ENCODE peak calls at places on chromosomes 7 and 10, in five cellular contexts. One of them, this sample, is unnamed.

GRCh38 chr7:74372511-74373111 is 81.1 kb upstream of the GTF2IRD1 start:
- DNase-seq in left kidney: peak; percentile 65
- DNase-seq in activated naive CD4-positive, alpha-beta T cell treated with anti-CD3 and anti-CD28 coated beads for 36 hours: no peak
- DNase-seq in Calu3: no peak
- DNase-seq in Daoy: no peak
- DNase-seq in this sample: no peak

GRCh38 chr10:72087969-72088878 is at the start of gene SPOCK2:
- DNase-seq in left kidney: peak; percentile 94
- DNase-seq in activated naive CD4-positive, alpha-beta T cell treated with anti-CD3 and anti-CD28 coated beads for 36 hours: peak; percentile 82
- DNase-seq in Calu3: peak; percentile 42
- DNase-seq in Daoy: no peak
- DNase-seq in this sample: no peak

GRCh38 chr7:129845972-129846327 is 106.8 kb downstream of the UBE2H start:
- DNase-seq in left kidney: no peak
- DNase-seq in activated naive CD4-positive, alpha-beta T cell treated with anti-CD3 and anti-CD28 coated beads for 36 hours: no peak
- DNase-seq in Calu3: no peak
- DNase-seq in Daoy: peak; percentile 75
- DNase-seq in this sample: peak; percentile 76

GRCh38 chr10:92688927-92689662 is 660 bp upstream of the HHEX start:
- DNase-seq in left kidney: peak; percentile 63
- DNase-seq in activated naive CD4-positive, alpha-beta T cell treated with anti-CD3 and anti-CD28 coated beads for 36 hours: no peak
- DNase-seq in Calu3: no peak
- DNase-seq in Daoy: no peak
- DNase-seq in this sample: no peak

GRCh38 chr7:151063212-151063561 is 3.8 kb downstream of the SLC4A2 start:
- DNase-seq in left kidney: no peak
- DNase-seq in activated naive CD4-positive, alpha-beta T cell treated with anti-CD3 and anti-CD28 coated beads for 36 hours: no peak
- DNase-seq in Calu3: no peak
- DNase-seq in Daoy: no peak
- DNase-seq in this sample: no peak

GRCh38 chr10:110137142-110137545 is 70.3 kb upstream of the MXI1 start:
- DNase-seq in left kidney: peak; percentile 81
- DNase-seq in activated naive CD4-positive, alpha-beta T cell treated with anti-CD3 and anti-CD28 coated beads for 36 hours: no peak
- DNase-seq in Calu3: no peak
- DNase-seq in Daoy: no peak
- DNase-seq in this sample: peak; percentile 55

GRCh38 chr7:107122483-107122882 is 46.3 kb upstream of the HBP1 start:
- DNase-seq in left kidney: no peak
- DNase-seq in activated naive CD4-positive, alpha-beta T cell treated with anti-CD3 and anti-CD28 coated beads for 36 hours: no peak
- DNase-seq in Calu3: no peak
- DNase-seq in Daoy: no peak
- DNase-seq in this sample: no peak

GRCh38 chr10:1650542-1651279 is 86.6 kb downstream of the ADARB2 start:
- DNase-seq in left kidney: no peak
- DNase-seq in activated naive CD4-positive, alpha-beta T cell treated with anti-CD3 and anti-CD28 coated beads for 36 hours: no peak
- DNase-seq in Calu3: no peak
- DNase-seq in Daoy: no peak
- DNase-seq in this sample: no peak

GRCh38 chr7:159107052-159107892 is 37.4 kb downstream of the VIPR2 start:
- DNase-seq in left kidney: no peak
- DNase-seq in activated naive CD4-positive, alpha-beta T cell treated with anti-CD3 and anti-CD28 coated beads for 36 hours: no peak
- DNase-seq in Calu3: no peak
- DNase-seq in Daoy: no peak
- DNase-seq in this sample: no peak

GRCh38 chr10:13095094-13095493 is 4.9 kb upstream of the OPTN start:
- DNase-seq in left kidney: no peak
- DNase-seq in activated naive CD4-positive, alpha-beta T cell treated with anti-CD3 and anti-CD28 coated beads for 36 hours: no peak
- DNase-seq in Calu3: no peak
- DNase-seq in Daoy: no peak
- DNase-seq in this sample: no peak

GRCh38 chr7:63900394-63901203 is 98.0 kb upstream of the ZNF722 start:
- DNase-seq in left kidney: no peak
- DNase-seq in activated naive CD4-positive, alpha-beta T cell treated with anti-CD3 and anti-CD28 coated beads for 36 hours: peak; percentile 95
- DNase-seq in Calu3: peak; percentile 67
- DNase-seq in Daoy: peak; percentile 91
- DNase-seq in this sample: no peak

GRCh38 chr10:34816067-34817002 is 1.2 kb upstream of the PARD3 start:
- DNase-seq in left kidney: peak; percentile 73
- DNase-seq in activated naive CD4-positive, alpha-beta T cell treated with anti-CD3 and anti-CD28 coated beads for 36 hours: no peak
- DNase-seq in Calu3: peak; percentile 14
- DNase-seq in Daoy: no peak
- DNase-seq in this sample: no peak

GRCh38 chr7:1555813-1556540 is at the start of gene TMEM184A:
- DNase-seq in left kidney: peak; percentile 94
- DNase-seq in activated naive CD4-positive, alpha-beta T cell treated with anti-CD3 and anti-CD28 coated beads for 36 hours: peak; percentile 72
- DNase-seq in Calu3: peak; percentile 100
- DNase-seq in Daoy: peak; percentile 83
- DNase-seq in this sample: peak; percentile 89

GRCh38 chr7:46603780-46604725 is 683.0 kb upstream of the IGFBP3 start:
- DNase-seq in left kidney: peak; percentile 27
- DNase-seq in activated naive CD4-positive, alpha-beta T cell treated with anti-CD3 and anti-CD28 coated beads for 36 hours: no peak
- DNase-seq in Calu3: no peak
- DNase-seq in Daoy: peak; percentile 64
- DNase-seq in this sample: no peak

GRCh38 chr10:45550903-45551302 is 121.7 kb downstream of the ZFAND4 start:
- DNase-seq in left kidney: no peak
- DNase-seq in activated naive CD4-positive, alpha-beta T cell treated with anti-CD3 and anti-CD28 coated beads for 36 hours: no peak
- DNase-seq in Calu3: no peak
- DNase-seq in Daoy: no peak
- DNase-seq in this sample: no peak

GRCh38 chr7:155211173-155211572 is 86.5 kb upstream of the INSIG1 start:
- DNase-seq in left kidney: no peak
- DNase-seq in activated naive CD4-positive, alpha-beta T cell treated with anti-CD3 and anti-CD28 coated beads for 36 hours: no peak
- DNase-seq in Calu3: no peak
- DNase-seq in Daoy: no peak
- DNase-seq in this sample: no peak

GRCh38 chr10:16828731-16829175 is 11.5 kb upstream of the RSU1 start:
- DNase-seq in left kidney: no peak
- DNase-seq in activated naive CD4-positive, alpha-beta T cell treated with anti-CD3 and anti-CD28 coated beads for 36 hours: no peak
- DNase-seq in Calu3: peak; percentile 8
- DNase-seq in Daoy: peak; percentile 70
- DNase-seq in this sample: no peak

GRCh38 chr10:103605359-103606156 is 112.1 kb downstream of the NEURL1 start:
- DNase-seq in left kidney: peak; percentile 41
- DNase-seq in activated naive CD4-positive, alpha-beta T cell treated with anti-CD3 and anti-CD28 coated beads for 36 hours: peak; percentile 60
- DNase-seq in Calu3: peak; percentile 28
- DNase-seq in Daoy: peak; percentile 26
- DNase-seq in this sample: peak; percentile 28

GRCh38 chr10:36109399-36110023 is 467.4 kb upstream of the FZD8 start:
- DNase-seq in left kidney: no peak
- DNase-seq in activated naive CD4-positive, alpha-beta T cell treated with anti-CD3 and anti-CD28 coated beads for 36 hours: no peak
- DNase-seq in Calu3: no peak
- DNase-seq in Daoy: no peak
- DNase-seq in this sample: no peak

GRCh38 chr7:80622531-80622930 is 15.9 kb upstream of the CD36 start:
- DNase-seq in left kidney: no peak
- DNase-seq in activated naive CD4-positive, alpha-beta T cell treated with anti-CD3 and anti-CD28 coated beads for 36 hours: no peak
- DNase-seq in Calu3: no peak
- DNase-seq in Daoy: peak; percentile 2
- DNase-seq in this sample: no peak

GRCh38 chr7:95046494-95047240 is 139.3 kb downstream of the PPP1R9A start:
- DNase-seq in left kidney: no peak
- DNase-seq in activated naive CD4-positive, alpha-beta T cell treated with anti-CD3 and anti-CD28 coated beads for 36 hours: no peak
- DNase-seq in Calu3: no peak
- DNase-seq in Daoy: no peak
- DNase-seq in this sample: no peak

GRCh38 chr10:123309740-123310139 is 155.5 kb downstream of the BUB3 start:
- DNase-seq in left kidney: no peak
- DNase-seq in activated naive CD4-positive, alpha-beta T cell treated with anti-CD3 and anti-CD28 coated beads for 36 hours: no peak
- DNase-seq in Calu3: no peak
- DNase-seq in Daoy: peak; percentile 58
- DNase-seq in this sample: no peak

GRCh38 chr7:66859794-66860645 is 61.0 kb upstream of the TMEM248 start:
- DNase-seq in left kidney: peak; percentile 20
- DNase-seq in activated naive CD4-positive, alpha-beta T cell treated with anti-CD3 and anti-CD28 coated beads for 36 hours: peak; percentile 56
- DNase-seq in Calu3: no peak
- DNase-seq in Daoy: no peak
- DNase-seq in this sample: no peak

GRCh38 chr10:132506711-132507466 is 30.7 kb upstream of the INPP5A start:
- DNase-seq in left kidney: peak; percentile 76
- DNase-seq in activated naive CD4-positive, alpha-beta T cell treated with anti-CD3 and anti-CD28 coated beads for 36 hours: no peak
- DNase-seq in Calu3: no peak
- DNase-seq in Daoy: peak; percentile 29
- DNase-seq in this sample: no peak

GRCh38 chr10:69636626-69637550 is 6.8 kb downstream of the FAM241B start:
- DNase-seq in left kidney: peak; percentile 35
- DNase-seq in activated naive CD4-positive, alpha-beta T cell treated with anti-CD3 and anti-CD28 coated beads for 36 hours: peak; percentile 52
- DNase-seq in Calu3: peak; percentile 83
- DNase-seq in Daoy: no peak
- DNase-seq in this sample: peak; percentile 19

GRCh38 chr7:24401628-24402593 is 117.9 kb downstream of the NPY start:
- DNase-seq in left kidney: peak; percentile 24
- DNase-seq in activated naive CD4-positive, alpha-beta T cell treated with anti-CD3 and anti-CD28 coated beads for 36 hours: no peak
- DNase-seq in Calu3: no peak
- DNase-seq in Daoy: peak; percentile 17
- DNase-seq in this sample: peak; percentile 28

GRCh38 chr10:49643296-49644034 is 29.6 kb downstream of the CHAT start:
- DNase-seq in left kidney: no peak
- DNase-seq in activated naive CD4-positive, alpha-beta T cell treated with anti-CD3 and anti-CD28 coated beads for 36 hours: no peak
- DNase-seq in Calu3: no peak
- DNase-seq in Daoy: no peak
- DNase-seq in this sample: no peak

GRCh38 chr10:133372507-133372906 is 647 bp downstream of the ECHS1 start:
- DNase-seq in left kidney: no peak
- DNase-seq in activated naive CD4-positive, alpha-beta T cell treated with anti-CD3 and anti-CD28 coated beads for 36 hours: no peak
- DNase-seq in Calu3: no peak
- DNase-seq in Daoy: no peak
- DNase-seq in this sample: no peak

GRCh38 chr7:106418526-106418925 is 133.7 kb upstream of the NAMPT start:
- DNase-seq in left kidney: no peak
- DNase-seq in activated naive CD4-positive, alpha-beta T cell treated with anti-CD3 and anti-CD28 coated beads for 36 hours: no peak
- DNase-seq in Calu3: peak; percentile 10
- DNase-seq in Daoy: peak; percentile 14
- DNase-seq in this sample: no peak

This sample was measured in HCT116.